ENCODE peak calls at places on chromosomes 6 and 20, in five cellular contexts. One of them, this sample, is unnamed. For H3K27me3, the result is how much of the 10 kb centered on the place peaks cover.

GRCh38 chr6:129402244-129402643 is 307.7 kb downstream of the ARHGAP18 start:
- DNase-seq in testis: no peak
- DNase-seq in uterus: no peak
- DNase-seq in HCT116: no peak
- DNase-seq in tibial nerve: no peak
- DNase-seq in this sample: no peak

GRCh38 chr20:54680872-54681297 is 205.5 kb downstream of the DOK5 start:
- DNase-seq in uterus: no peak
- DNase-seq in testis: peak
- DNase-seq in HCT116: peak
- DNase-seq in tibial nerve: no peak
- DNase-seq in this sample: no peak

GRCh38 chr20:4592316-4593148 is 129.2 kb upstream of the PRND start:
- DNase-seq in uterus: no peak
- DNase-seq in tibial nerve: no peak
- DNase-seq in testis: peak
- DNase-seq in HCT116: no peak
- DNase-seq in this sample: no peak

GRCh38 chr6:127690092-127690491 is 113.1 kb downstream of the C6orf58 start:
- DNase-seq in testis: no peak
- DNase-seq in tibial nerve: no peak
- DNase-seq in uterus: no peak
- DNase-seq in HCT116: peak
- DNase-seq in this sample: no peak

GRCh38 chr20:15596220-15596875 is 976.9 kb downstream of the KIF16B start:
- DNase-seq in HCT116: no peak
- DNase-seq in testis: no peak
- DNase-seq in uterus: no peak
- DNase-seq in tibial nerve: no peak
- DNase-seq in this sample: no peak

GRCh38 chr6:142886431-142887170 is 58.4 kb downstream of the HIVEP2 start:
- DNase-seq in HCT116: no peak
- DNase-seq in tibial nerve: no peak
- DNase-seq in testis: no peak
- DNase-seq in uterus: no peak
- DNase-seq in this sample: no peak

GRCh38 chr20:25497586-25498279 is 87.6 kb downstream of the NINL start:
- DNase-seq in HCT116: no peak
- DNase-seq in tibial nerve: no peak
- DNase-seq in testis: no peak
- DNase-seq in uterus: no peak
- DNase-seq in this sample: no peak

GRCh38 chr6:1240766-1241165 is 71.1 kb upstream of the FOXQ1 start:
- DNase-seq in testis: no peak
- DNase-seq in tibial nerve: no peak
- DNase-seq in uterus: no peak
- DNase-seq in HCT116: no peak
- DNase-seq in this sample: no peak

GRCh38 chr6:15969236-15969778 is 159.6 kb upstream of the MYLIP start:
- DNase-seq in testis: no peak
- DNase-seq in tibial nerve: no peak
- DNase-seq in uterus: no peak
- DNase-seq in HCT116: no peak
- DNase-seq in this sample: no peak

GRCh38 chr6:31945507-31946369 is at the start of gene CFB:
- DNase-seq in testis: peak
- DNase-seq in HCT116: no peak
- DNase-seq in uterus: peak
- DNase-seq in tibial nerve: peak
- DNase-seq in this sample: peak

GRCh38 chr20:32387262-32387661 is 29.1 kb downstream of the ASXL1 start:
- DNase-seq in testis: no peak
- DNase-seq in tibial nerve: no peak
- DNase-seq in HCT116: no peak
- DNase-seq in uterus: no peak
- DNase-seq in this sample: no peak

GRCh38 chr6:138405816-138406403 is 1.9 kb downstream of the HEBP2 start:
- DNase-seq in HCT116: no peak
- DNase-seq in testis: no peak
- DNase-seq in tibial nerve: no peak
- DNase-seq in uterus: no peak
- DNase-seq in this sample: no peak

GRCh38 chr20:699811-700338 is 24.3 kb upstream of the SCRT2 start:
- DNase-seq in tibial nerve: no peak
- DNase-seq in testis: peak
- DNase-seq in uterus: no peak
- DNase-seq in HCT116: no peak
- DNase-seq in this sample: no peak

GRCh38 chr6:147204060-147204785 is at the start of gene STXBP5:
- DNase-seq in HCT116: no peak
- DNase-seq in uterus: peak
- DNase-seq in testis: peak
- DNase-seq in tibial nerve: no peak
- DNase-seq in this sample: peak

GRCh38 chr6:72798196-72798595 is 176.3 kb downstream of the KCNQ5 start:
- DNase-seq in tibial nerve: no peak
- DNase-seq in testis: no peak
- DNase-seq in uterus: no peak
- DNase-seq in HCT116: no peak
- DNase-seq in this sample: no peak

GRCh38 chr6:62808575-62809293 is 402.5 kb upstream of the FKBP1C start:
- DNase-seq in testis: no peak
- DNase-seq in uterus: no peak
- DNase-seq in HCT116: no peak
- DNase-seq in tibial nerve: no peak
- DNase-seq in this sample: no peak

GRCh38 chr6:127077886-127078285 is 40.6 kb upstream of the RSPO3 start:
- DNase-seq in tibial nerve: no peak
- DNase-seq in testis: no peak
- DNase-seq in HCT116: no peak
- DNase-seq in uterus: no peak
- DNase-seq in this sample: no peak

GRCh38 chr6:74177496-74177895 is 481.5 kb downstream of the CD109 start:
- DNase-seq in uterus: no peak
- DNase-seq in HCT116: no peak
- DNase-seq in testis: no peak
- DNase-seq in tibial nerve: no peak
- DNase-seq in this sample: no peak

DNA sequence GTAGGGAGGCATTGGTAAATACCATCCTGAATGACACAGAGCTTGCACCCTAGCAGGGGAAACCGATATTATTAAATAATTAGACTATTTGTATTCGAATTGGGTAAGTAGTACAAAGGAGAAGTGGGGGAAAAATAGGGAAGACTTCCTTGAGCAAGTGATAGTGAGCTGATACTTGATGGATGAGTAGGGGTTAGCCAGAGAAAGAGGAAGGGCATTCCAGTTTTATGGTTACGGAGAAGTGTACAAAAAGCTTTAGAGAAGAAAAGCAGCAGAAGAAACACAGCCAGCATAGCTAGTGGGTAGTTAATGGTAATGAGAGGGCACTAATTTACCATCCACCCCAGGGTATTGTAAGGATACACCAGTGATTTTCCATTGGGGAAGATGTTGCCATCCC is 1.6 kb downstream of the RIOK1 start:
- DNase-seq in uterus: no peak
- DNase-seq in tibial nerve: no peak
- DNase-seq in HCT116: no peak
- DNase-seq in testis: no peak
- DNase-seq in this sample: no peak
- H3K4me3 ChIP-seq in uterus: no peak
- H3K4me3 ChIP-seq in tibial nerve: no peak
- H3K4me3 ChIP-seq in HCT116: peak
- H3K4me3 ChIP-seq in testis: no peak
- H3K4me3 ChIP-seq in this sample: no peak

GRCh38 chr20:63574156-63574828 is at the start of gene HELZ2:
- DNase-seq in HCT116: peak
- DNase-seq in testis: peak
- DNase-seq in tibial nerve: peak
- DNase-seq in uterus: peak
- DNase-seq in this sample: peak
- TF ChIP-seq POLR2A in HCT116: peak
- TF ChIP-seq POLR2A in testis: no peak
- TF ChIP-seq POLR2A in tibial nerve: no peak
- TF ChIP-seq POLR2A in uterus: no peak
- TF ChIP-seq POLR2A in this sample: no peak

GRCh38 chr6:108119212-108120141 is 44.9 kb upstream of the OSTM1 start:
- DNase-seq in tibial nerve: no peak
- DNase-seq in HCT116: no peak
- DNase-seq in testis: no peak
- DNase-seq in uterus: no peak
- DNase-seq in this sample: no peak
- H3K27me3 ChIP-seq in tibial nerve: half or more
- H3K27me3 ChIP-seq in HCT116: under half
- H3K27me3 ChIP-seq in testis: under half
- H3K27me3 ChIP-seq in uterus: under half
- H3K27me3 ChIP-seq in this sample: half or more

GRCh38 chr20:36676701-36677421 is 30.9 kb upstream of the SLA2 start:
- DNase-seq in testis: peak
- DNase-seq in tibial nerve: no peak
- DNase-seq in uterus: no peak
- DNase-seq in HCT116: peak
- DNase-seq in this sample: no peak
- H3K4me3 ChIP-seq in testis: peak
- H3K4me3 ChIP-seq in tibial nerve: no peak
- H3K4me3 ChIP-seq in uterus: no peak
- H3K4me3 ChIP-seq in HCT116: no peak
- H3K4me3 ChIP-seq in this sample: no peak

DNA sequence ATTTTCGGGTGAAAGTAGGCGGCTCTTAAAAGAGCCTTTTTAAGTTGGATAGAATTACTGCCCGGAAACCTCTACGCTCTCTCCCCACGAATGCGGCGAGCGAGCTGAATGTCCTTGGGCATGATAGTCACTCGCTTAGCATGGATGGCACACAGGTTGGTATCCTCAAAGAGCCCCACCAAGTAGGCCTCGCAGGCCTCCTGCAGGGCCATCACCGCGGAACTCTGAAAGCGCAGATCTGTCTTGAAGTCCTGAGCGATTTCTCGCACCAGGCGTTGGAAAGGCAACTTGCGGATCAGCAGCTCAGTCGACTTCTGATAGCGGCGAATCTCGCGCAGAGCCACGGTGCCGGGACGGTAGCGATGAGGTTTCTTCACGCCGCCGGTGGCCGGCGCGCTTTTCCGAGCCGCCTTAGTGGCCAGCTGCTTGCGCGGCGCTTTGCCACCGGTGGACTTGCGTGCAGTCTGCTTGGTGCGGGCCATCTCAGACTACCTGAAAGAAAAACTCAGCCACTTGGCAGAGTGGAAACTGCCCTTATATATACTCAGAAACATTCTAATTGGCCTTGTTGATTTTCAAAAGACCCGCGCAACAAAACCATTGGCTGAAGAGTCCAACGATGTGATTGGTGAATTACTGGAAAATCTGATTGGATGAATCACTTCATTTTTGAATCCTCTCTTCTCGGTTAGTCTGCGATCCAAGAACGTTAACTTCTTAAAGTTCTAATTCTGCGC is 93.9 kb upstream of the BTN3A2 start:
- DNase-seq in HCT116: no peak
- DNase-seq in uterus: peak
- DNase-seq in testis: peak
- DNase-seq in tibial nerve: no peak
- DNase-seq in this sample: peak
- TF ChIP-seq POLR2A in HCT116: no peak
- TF ChIP-seq POLR2A in uterus: peak
- TF ChIP-seq POLR2A in testis: no peak
- TF ChIP-seq POLR2A in tibial nerve: no peak
- TF ChIP-seq POLR2A in this sample: no peak

GRCh38 chr6:41624621-41625365 is 13.5 kb upstream of the MDFI start:
- DNase-seq in HCT116: no peak
- DNase-seq in uterus: no peak
- DNase-seq in testis: no peak
- DNase-seq in tibial nerve: no peak
- DNase-seq in this sample: no peak
- H3K27me3 ChIP-seq in HCT116: under half
- H3K27me3 ChIP-seq in uterus: under half
- H3K27me3 ChIP-seq in testis: under half
- H3K27me3 ChIP-seq in tibial nerve: under half
- H3K27me3 ChIP-seq in this sample: under half

This sample was measured in sigmoid colon.